ENCODE peak calls at places on chromosome 4, in nine cellular contexts. P is left ventricle myocardium inferior; Q is CD4-positive, CD25-positive, alpha-beta regulatory T cell; J is A549; G is PC-3; B is Peyer's patch; I is Panc1; S is kidney; W is tibial artery. L is an unnamed sample. For H3K4me1 and H3K9me3, the result is how much of the 10 kb centered on the place peaks cover.

GRCh38 chr4:86582453-86582852 is 11.7 kb upstream of the PTPN13 start:
- DNase-seq in P (no peak), Q (no peak), J (peak), G (peak), B (no peak), I (no peak), S (no peak), W (no peak), L (no peak)

GRCh38 chr4:175422331-175422730 is 389.7 kb downstream of the GPM6A start:
- DNase-seq in P (no peak), Q (no peak), J (peak), G (peak), B (no peak), I (no peak), S (no peak), W (no peak), L (no peak)

GRCh38 chr4:83905952-83906351 is 370.0 kb downstream of the GPAT3 start:
- DNase-seq in P (no peak), Q (no peak), J (peak), G (peak), B (no peak), I (no peak), S (no peak), W (no peak), L (no peak)

GRCh38 chr4:13476915-13477314 is 7.2 kb downstream of the RAB28 start:
- DNase-seq in P (no peak), Q (peak), J (no peak), G (peak), B (no peak), I (no peak), S (no peak), W (no peak), L (no peak)

GRCh38 chr4:184288451-184289178 is 70.9 kb upstream of the ENPP6 start:
- DNase-seq in P (no peak), Q (peak), J (no peak), G (no peak), B (peak), I (no peak), S (no peak), W (no peak), L (no peak)

GRCh38 chr4:14445882-14446281 is 556.4 kb upstream of the CPEB2 start:
- DNase-seq in P (no peak), Q (no peak), J (no peak), G (peak), B (no peak), I (no peak), S (no peak), W (no peak), L (no peak)

GRCh38 chr4:83170952-83171399 is 56.4 kb upstream of the PLAC8 start:
- DNase-seq in P (no peak), Q (peak), J (peak), G (no peak), B (no peak), I (no peak), S (no peak), W (no peak), L (no peak)

GRCh38 chr4:161254375-161254774 is 909.4 kb downstream of the FSTL5 start:
- DNase-seq in P (no peak), Q (no peak), J (peak), G (peak), B (no peak), I (no peak), S (no peak), W (no peak), L (no peak)

GRCh38 chr4:100106982-100107381 is 83.3 kb downstream of the DDIT4L start:
- DNase-seq in P (no peak), Q (peak), J (no peak), G (no peak), B (peak), I (no peak), S (no peak), W (no peak), L (no peak)

GRCh38 chr4:67035986-67036385 is 509.3 kb downstream of the CENPC start:
- DNase-seq in P (no peak), Q (no peak), J (no peak), G (peak), B (no peak), I (no peak), S (no peak), W (no peak), L (no peak)

GRCh38 chr4:77493829-77494551 is 111.6 kb upstream of the CXCL13 start:
- DNase-seq in P (no peak), Q (no peak), J (no peak), G (peak), B (no peak), I (no peak), S (no peak), W (no peak), L (no peak)

GRCh38 chr4:81106150-81106549 is 75.6 kb downstream of the BMP3 start:
- DNase-seq in P (no peak), Q (no peak), J (no peak), G (no peak), B (no peak), I (no peak), S (no peak), W (no peak), L (no peak)

GRCh38 chr4:81113024-81113423 is 82.5 kb downstream of the BMP3 start:
- DNase-seq in P (no peak), Q (peak), J (no peak), G (no peak), B (no peak), I (no peak), S (no peak), W (no peak), L (no peak)

GRCh38 chr4:81109356-81109755 is 78.8 kb downstream of the BMP3 start:
- DNase-seq in P (no peak), Q (no peak), J (no peak), G (no peak), B (no peak), I (no peak), S (no peak), W (no peak), L (no peak)
- H3K4me1 ChIP-seq in P (under half), Q (under half), J (under half), G (under half), B (under half), I (under half), S (under half), W (under half), L (under half)

DNA sequence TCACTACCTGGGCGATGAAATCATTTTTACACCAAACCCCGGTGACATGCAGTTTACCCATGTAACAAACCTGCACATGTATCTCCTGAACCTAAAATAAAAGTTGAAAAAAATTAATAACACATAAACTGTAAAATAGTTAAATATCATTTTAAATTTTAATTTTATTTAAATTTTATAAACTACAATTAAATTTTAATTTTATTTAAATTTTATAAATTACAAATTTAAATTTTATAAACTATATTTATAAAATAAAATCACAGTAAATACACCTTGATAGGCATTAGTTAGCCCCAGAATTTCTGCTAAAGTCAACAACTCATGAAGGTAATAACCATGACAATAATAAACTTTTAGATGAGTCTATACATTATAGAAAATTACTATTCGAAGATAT is 755.6 kb upstream of the LCORL start:
- DNase-seq in P (no peak), Q (no peak), J (no peak), G (no peak), B (no peak), I (no peak), S (no peak), W (no peak), L (no peak)
- H3K9me3 ChIP-seq in P (under half), Q (under half), J (under half), G (under half), B (under half), I (under half), S (under half), W (under half), L (under half)

DNA sequence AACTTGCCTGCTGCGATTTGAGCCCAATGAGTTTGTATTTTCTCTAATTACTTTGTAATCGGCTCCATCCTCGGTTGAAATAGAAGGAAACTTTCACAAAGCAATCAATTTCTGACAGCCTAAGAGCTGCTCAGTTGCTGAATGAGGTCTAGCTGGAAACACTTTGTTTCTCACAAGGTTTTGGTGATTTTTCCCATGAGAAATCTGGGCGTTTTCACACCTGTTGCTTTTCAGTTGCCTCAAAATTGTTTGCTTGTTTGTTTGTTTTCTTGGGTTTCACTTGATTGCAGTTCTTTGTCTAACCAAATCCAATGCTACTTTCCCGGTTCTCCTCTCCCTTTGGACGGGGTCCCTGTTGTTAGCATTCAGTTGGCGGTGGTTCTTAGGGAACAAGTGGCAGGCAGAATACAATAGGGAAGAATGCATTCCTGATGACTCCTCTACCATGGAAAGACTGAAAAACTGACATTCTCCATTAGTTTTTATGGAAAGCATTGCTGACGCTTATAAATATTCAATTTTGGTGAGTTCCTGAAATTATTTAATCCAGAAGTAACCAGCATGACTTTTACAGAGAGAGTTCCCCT is 135.5 kb downstream of the PALLD start:
- DNase-seq in P (no peak), Q (no peak), J (no peak), G (peak), B (no peak), I (no peak), S (no peak), W (no peak), L (no peak)
- H3K4me1 ChIP-seq in P (half or more), Q (under half), J (under half), G (half or more), B (under half), I (under half), S (under half), W (half or more), L (under half)

GRCh38 chr4:175986-176385 is 51.7 kb downstream of the ZNF718 start:
- DNase-seq in P (no peak), Q (no peak), J (no peak), G (no peak), B (no peak), I (no peak), S (no peak), W (no peak), L (no peak)
- H3K9me3 ChIP-seq in P (half or more), Q (half or more), J (under half), G (under half), B (under half), I (under half), S (under half), W (under half), L (half or more)

DNA sequence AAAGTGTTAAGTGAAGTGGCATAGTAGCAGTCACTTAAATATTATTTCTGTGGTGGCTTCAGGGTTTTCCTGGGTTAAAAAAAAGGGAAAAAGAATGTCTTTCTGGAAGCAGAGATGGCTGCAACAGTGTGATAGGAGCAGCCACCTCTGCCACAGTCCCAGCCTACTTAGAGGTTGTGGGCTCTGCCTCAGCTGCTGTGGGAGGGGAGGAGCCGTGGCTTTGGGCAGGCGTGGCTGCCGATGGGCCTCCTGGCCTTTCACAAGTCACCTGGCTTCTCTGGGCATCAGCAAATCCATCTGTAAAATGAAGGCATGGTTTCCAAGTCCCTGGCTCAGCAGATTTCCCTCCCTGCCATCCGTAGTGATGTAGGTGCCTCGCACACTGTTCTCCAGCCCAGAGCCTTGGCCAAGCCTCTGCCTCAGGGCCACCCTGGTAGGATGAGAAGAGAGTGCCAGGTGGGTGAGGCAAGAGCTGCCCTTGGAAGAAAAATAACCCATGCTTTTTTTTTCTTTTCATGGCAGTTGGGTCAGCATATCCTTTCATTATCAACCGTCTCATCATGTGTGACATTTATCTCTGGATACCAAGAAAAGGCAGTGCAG is 66.0 kb downstream of the PTTG2 start:
- DNase-seq in P (no peak), Q (peak), J (no peak), G (no peak), B (no peak), I (no peak), S (no peak), W (no peak), L (no peak)
- H3K4me1 ChIP-seq in P (under half), Q (under half), J (under half), G (under half), B (under half), I (under half), S (under half), W (under half), L (under half)

GRCh38 chr4:186033027-186033426 is 35.9 kb upstream of the TLR3 start:
- DNase-seq in P (no peak), Q (no peak), J (no peak), G (no peak), B (no peak), I (no peak), S (no peak), W (no peak), L (no peak)
- H3K9me3 ChIP-seq in P (under half), Q (under half), J (under half), G (under half), B (under half), I (under half), S (under half), W (under half), L (under half)

GRCh38 chr4:5899396-5899795 is 6.5 kb upstream of the CRMP1 start:
- DNase-seq in P (no peak), Q (no peak), J (no peak), G (no peak), B (no peak), I (no peak), S (no peak), W (no peak), L (no peak)
- H3K4me1 ChIP-seq in P (under half), Q (under half), J (under half), G (under half), B (under half), I (under half), S (under half), W (under half), L (under half)

L was measured in lung.